ENCODE peak calls at places on chromosomes 6 and 20, in five cellular contexts. One of them, this sample, is unnamed.

GRCh38 chr6:157221817-157222175 is 101.5 kb downstream of the TMEM242 start:
- DNase-seq in mucosa of descending colon: peak
- DNase-seq in B cell: no peak
- DNase-seq in transverse colon: no peak
- DNase-seq in RWPE1: no peak
- DNase-seq in this sample: no peak

GRCh38 chr6:89297695-89298351 is 17.3 kb downstream of the GABRR2 start:
- DNase-seq in RWPE1: peak
- DNase-seq in mucosa of descending colon: no peak
- DNase-seq in B cell: no peak
- DNase-seq in transverse colon: peak
- DNase-seq in this sample: peak

GRCh38 chr6:118574051-118574865 is 26.2 kb downstream of the PLN start:
- DNase-seq in mucosa of descending colon: no peak
- DNase-seq in B cell: no peak
- DNase-seq in transverse colon: no peak
- DNase-seq in RWPE1: no peak
- DNase-seq in this sample: peak

GRCh38 chr20:19083136-19083621 is 129.3 kb upstream of the SLC24A3 start:
- DNase-seq in transverse colon: no peak
- DNase-seq in RWPE1: no peak
- DNase-seq in B cell: no peak
- DNase-seq in mucosa of descending colon: no peak
- DNase-seq in this sample: peak

GRCh38 chr6:111566873-111567517 is 38.7 kb downstream of the TRAF3IP2 start:
- DNase-seq in RWPE1: no peak
- DNase-seq in B cell: no peak
- DNase-seq in mucosa of descending colon: no peak
- DNase-seq in transverse colon: no peak
- DNase-seq in this sample: no peak

GRCh38 chr20:54223751-54224150 is 15.9 kb downstream of the PFDN4 start:
- DNase-seq in RWPE1: no peak
- DNase-seq in mucosa of descending colon: no peak
- DNase-seq in transverse colon: no peak
- DNase-seq in B cell: no peak
- DNase-seq in this sample: no peak

GRCh38 chr6:137206562-137206961 is 12.6 kb downstream of the IFNGR1 start:
- DNase-seq in B cell: no peak
- DNase-seq in mucosa of descending colon: no peak
- DNase-seq in RWPE1: no peak
- DNase-seq in transverse colon: no peak
- DNase-seq in this sample: no peak

GRCh38 chr20:62840244-62841197 is 21.1 kb downstream of the TCFL5 start:
- DNase-seq in mucosa of descending colon: peak
- DNase-seq in RWPE1: no peak
- DNase-seq in transverse colon: no peak
- DNase-seq in B cell: no peak
- DNase-seq in this sample: no peak

GRCh38 chr6:57177545-57178225 is 5.6 kb downstream of the BAG2 start:
- DNase-seq in RWPE1: no peak
- DNase-seq in mucosa of descending colon: peak
- DNase-seq in B cell: no peak
- DNase-seq in transverse colon: peak
- DNase-seq in this sample: no peak

GRCh38 chr6:12504325-12504966 is 212.1 kb upstream of the PHACTR1 start:
- DNase-seq in mucosa of descending colon: no peak
- DNase-seq in transverse colon: peak
- DNase-seq in B cell: peak
- DNase-seq in RWPE1: peak
- DNase-seq in this sample: peak

GRCh38 chr6:154974485-154975149 is 20.5 kb upstream of the TIAM2 start:
- DNase-seq in RWPE1: no peak
- DNase-seq in B cell: no peak
- DNase-seq in transverse colon: no peak
- DNase-seq in mucosa of descending colon: no peak
- DNase-seq in this sample: no peak
- TF ChIP-seq CTCF in RWPE1: no peak
- TF ChIP-seq CTCF in B cell: no peak
- TF ChIP-seq CTCF in transverse colon: no peak
- TF ChIP-seq CTCF in mucosa of descending colon: no peak
- TF ChIP-seq CTCF in this sample: no peak

GRCh38 chr6:149197482-149197881 is 120.0 kb upstream of the TAB2 start:
- DNase-seq in B cell: no peak
- DNase-seq in transverse colon: no peak
- DNase-seq in mucosa of descending colon: no peak
- DNase-seq in RWPE1: no peak
- DNase-seq in this sample: no peak
- TF ChIP-seq CTCF in B cell: no peak
- TF ChIP-seq CTCF in transverse colon: no peak
- TF ChIP-seq CTCF in mucosa of descending colon: no peak
- TF ChIP-seq CTCF in RWPE1: no peak
- TF ChIP-seq CTCF in this sample: no peak

GRCh38 chr20:10478930-10479329 is 43.8 kb downstream of the SLX4IP start:
- DNase-seq in RWPE1: no peak
- DNase-seq in mucosa of descending colon: no peak
- DNase-seq in transverse colon: no peak
- DNase-seq in B cell: no peak
- DNase-seq in this sample: no peak

GRCh38 chr20:10478205-10478604 is 43.1 kb downstream of the SLX4IP start:
- DNase-seq in transverse colon: no peak
- DNase-seq in B cell: no peak
- DNase-seq in RWPE1: no peak
- DNase-seq in mucosa of descending colon: no peak
- DNase-seq in this sample: no peak

GRCh38 chr20:10475225-10475624 is 40.1 kb downstream of the SLX4IP start:
- DNase-seq in mucosa of descending colon: no peak
- DNase-seq in B cell: no peak
- DNase-seq in transverse colon: no peak
- DNase-seq in RWPE1: no peak
- DNase-seq in this sample: no peak

GRCh38 chr20:10476319-10476724 is 41.2 kb downstream of the SLX4IP start:
- DNase-seq in mucosa of descending colon: no peak
- DNase-seq in transverse colon: no peak
- DNase-seq in RWPE1: no peak
- DNase-seq in B cell: peak
- DNase-seq in this sample: no peak

GRCh38 chr20:10474606-10475184 is 39.6 kb downstream of the SLX4IP start:
- DNase-seq in RWPE1: no peak
- DNase-seq in B cell: no peak
- DNase-seq in mucosa of descending colon: no peak
- DNase-seq in transverse colon: no peak
- DNase-seq in this sample: no peak
- TF ChIP-seq CTCF in RWPE1: no peak
- TF ChIP-seq CTCF in B cell: no peak
- TF ChIP-seq CTCF in mucosa of descending colon: no peak
- TF ChIP-seq CTCF in transverse colon: no peak
- TF ChIP-seq CTCF in this sample: no peak

GRCh38 chr6:75207211-75207984 is 1.5 kb upstream of the COL12A1 start:
- DNase-seq in RWPE1: no peak
- DNase-seq in mucosa of descending colon: peak
- DNase-seq in B cell: peak
- DNase-seq in transverse colon: no peak
- DNase-seq in this sample: no peak

GRCh38 chr6:75205776-75206334 is at the start of gene COL12A1:
- DNase-seq in mucosa of descending colon: peak
- DNase-seq in B cell: peak
- DNase-seq in transverse colon: peak
- DNase-seq in RWPE1: peak
- DNase-seq in this sample: peak

GRCh38 chr6:75204222-75204958 is 1.5 kb downstream of the COL12A1 start:
- DNase-seq in mucosa of descending colon: peak
- DNase-seq in RWPE1: peak
- DNase-seq in B cell: peak
- DNase-seq in transverse colon: peak
- DNase-seq in this sample: peak

GRCh38 chr6:75204959-75205775 is 686 bp downstream of the COL12A1 start:
- DNase-seq in transverse colon: peak
- DNase-seq in RWPE1: peak
- DNase-seq in mucosa of descending colon: peak
- DNase-seq in B cell: peak
- DNase-seq in this sample: peak

DNA sequence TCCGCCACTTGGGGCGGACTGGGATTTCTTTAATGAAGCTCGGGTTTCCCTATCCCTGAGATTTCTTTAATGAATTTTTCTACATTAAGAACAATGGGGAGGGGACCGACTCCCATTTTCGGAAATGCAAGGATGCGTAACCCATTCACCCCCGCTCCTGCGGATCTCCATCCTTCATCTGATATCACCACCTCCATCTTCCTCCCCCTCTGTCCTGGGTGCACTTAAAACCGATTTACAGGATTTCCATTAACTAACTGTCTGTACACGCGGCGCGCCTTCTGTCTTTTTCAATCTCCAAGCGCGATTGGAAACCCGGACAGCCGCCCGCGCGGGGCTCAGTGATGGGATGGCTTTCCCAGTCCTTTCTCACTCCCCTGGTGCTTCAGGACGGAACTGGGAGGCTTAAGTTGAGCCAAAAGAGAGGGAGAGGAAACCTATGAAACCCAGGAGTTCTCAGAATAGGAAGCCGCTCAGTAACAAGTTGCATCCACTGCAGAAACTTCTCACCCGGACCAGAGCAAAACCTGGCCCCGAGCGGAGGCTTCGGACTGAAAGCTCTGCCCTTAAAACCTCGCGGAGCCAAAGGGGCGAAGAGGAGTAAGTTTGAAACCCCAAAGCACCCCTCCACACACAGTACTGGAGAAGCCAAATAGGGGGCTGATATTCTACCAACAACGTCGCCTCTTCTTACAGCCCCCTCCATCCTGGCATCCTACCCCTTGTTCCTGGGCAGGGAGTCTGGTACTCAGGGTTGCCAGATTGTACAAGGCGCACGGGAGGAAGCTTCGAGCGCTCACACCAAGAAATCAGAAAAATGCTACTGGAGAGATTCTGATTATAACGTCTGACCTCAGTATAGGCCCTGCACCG is 721 bp upstream of the COL12A1 start:
- DNase-seq in mucosa of descending colon: peak
- DNase-seq in transverse colon: no peak
- DNase-seq in RWPE1: no peak
- DNase-seq in B cell: no peak
- DNase-seq in this sample: no peak
- TF ChIP-seq CTCF in mucosa of descending colon: no peak
- TF ChIP-seq CTCF in transverse colon: no peak
- TF ChIP-seq CTCF in RWPE1: no peak
- TF ChIP-seq CTCF in B cell: no peak
- TF ChIP-seq CTCF in this sample: peak

GRCh38 chr6:116876635-116877611 is at the start of gene RFX6:
- DNase-seq in transverse colon: peak
- DNase-seq in B cell: peak
- DNase-seq in RWPE1: peak
- DNase-seq in mucosa of descending colon: peak
- DNase-seq in this sample: no peak
- TF ChIP-seq CTCF in transverse colon: no peak
- TF ChIP-seq CTCF in B cell: no peak
- TF ChIP-seq CTCF in RWPE1: no peak
- TF ChIP-seq CTCF in mucosa of descending colon: no peak
- TF ChIP-seq CTCF in this sample: no peak

GRCh38 chr20:35568645-35569044 is 26.8 kb downstream of the ERGIC3 start:
- DNase-seq in transverse colon: peak
- DNase-seq in mucosa of descending colon: no peak
- DNase-seq in RWPE1: peak
- DNase-seq in B cell: no peak
- DNase-seq in this sample: peak
- TF ChIP-seq CTCF in transverse colon: peak
- TF ChIP-seq CTCF in mucosa of descending colon: no peak
- TF ChIP-seq CTCF in RWPE1: peak
- TF ChIP-seq CTCF in B cell: no peak
- TF ChIP-seq CTCF in this sample: peak

DNA sequence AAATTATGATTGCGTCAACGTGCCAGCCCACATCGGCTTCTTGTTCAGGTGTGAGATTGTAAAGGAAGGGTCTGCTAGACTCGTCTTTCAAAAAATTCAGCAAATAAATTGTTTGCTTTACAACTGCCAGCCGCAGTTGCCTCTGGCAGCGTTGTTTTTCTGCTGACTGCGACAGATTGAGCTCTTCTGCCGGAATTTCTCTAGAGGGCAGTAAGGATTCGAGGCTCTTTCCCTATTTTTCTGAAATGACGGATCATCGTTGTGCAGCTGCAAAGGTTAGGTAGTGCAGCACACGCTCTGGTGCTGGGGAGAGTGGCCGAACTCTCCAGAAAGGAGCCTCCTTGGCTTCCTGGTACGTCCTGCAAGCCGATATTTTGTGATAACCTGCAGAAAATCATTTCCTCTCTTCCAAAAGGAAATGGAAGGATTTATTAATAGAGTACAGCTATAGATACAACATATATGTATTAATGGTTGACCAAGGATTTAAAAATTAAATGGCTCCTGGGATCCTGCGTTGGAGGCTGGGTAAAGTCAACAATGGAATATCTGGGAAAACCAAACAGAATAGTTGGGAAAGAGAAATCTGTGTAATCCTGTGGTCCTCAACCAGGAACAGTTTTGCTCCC is 121.9 kb upstream of the ZFP64 start:
- DNase-seq in mucosa of descending colon: no peak
- DNase-seq in RWPE1: peak
- DNase-seq in transverse colon: no peak
- DNase-seq in B cell: no peak
- DNase-seq in this sample: peak
- TF ChIP-seq CTCF in mucosa of descending colon: no peak
- TF ChIP-seq CTCF in RWPE1: peak
- TF ChIP-seq CTCF in transverse colon: no peak
- TF ChIP-seq CTCF in B cell: no peak
- TF ChIP-seq CTCF in this sample: peak

GRCh38 chr6:165854061-165854862 is 191.2 kb upstream of the PDE10A start:
- DNase-seq in transverse colon: no peak
- DNase-seq in mucosa of descending colon: no peak
- DNase-seq in B cell: no peak
- DNase-seq in RWPE1: no peak
- DNase-seq in this sample: no peak

GRCh38 chr6:165854863-165855593 is 192.0 kb upstream of the PDE10A start:
- DNase-seq in B cell: no peak
- DNase-seq in mucosa of descending colon: no peak
- DNase-seq in RWPE1: no peak
- DNase-seq in transverse colon: no peak
- DNase-seq in this sample: no peak

GRCh38 chr6:165855856-165856255 is 192.8 kb upstream of the PDE10A start:
- DNase-seq in mucosa of descending colon: no peak
- DNase-seq in RWPE1: no peak
- DNase-seq in transverse colon: no peak
- DNase-seq in B cell: no peak
- DNase-seq in this sample: no peak

GRCh38 chr6:165861226-165861625 is 198.2 kb upstream of the PDE10A start:
- DNase-seq in transverse colon: no peak
- DNase-seq in mucosa of descending colon: no peak
- DNase-seq in RWPE1: no peak
- DNase-seq in B cell: no peak
- DNase-seq in this sample: no peak

DNA sequence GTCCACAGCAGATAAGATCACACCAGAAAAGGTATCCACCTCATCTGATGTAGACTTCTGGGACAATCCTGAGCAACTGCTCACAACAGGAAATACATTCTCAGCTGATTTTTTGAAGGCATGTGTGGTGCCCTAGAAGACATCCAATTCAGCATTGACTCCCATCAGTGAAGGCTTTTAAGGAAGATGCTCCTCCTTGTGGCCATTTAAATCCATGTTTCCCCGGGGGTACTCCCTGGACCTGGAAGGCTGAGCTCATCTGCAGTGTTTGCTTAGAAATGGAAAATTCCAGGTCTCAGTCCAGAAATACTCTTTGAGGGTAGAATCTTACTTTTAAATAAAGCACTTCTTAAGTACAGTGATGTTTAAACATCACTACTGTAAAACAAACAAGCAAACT is 195.5 kb upstream of the PDE10A start:
- DNase-seq in mucosa of descending colon: no peak
- DNase-seq in RWPE1: no peak
- DNase-seq in B cell: no peak
- DNase-seq in transverse colon: no peak
- DNase-seq in this sample: no peak
- TF ChIP-seq CTCF in mucosa of descending colon: no peak
- TF ChIP-seq CTCF in RWPE1: no peak
- TF ChIP-seq CTCF in B cell: no peak
- TF ChIP-seq CTCF in transverse colon: no peak
- TF ChIP-seq CTCF in this sample: no peak

This sample was measured in MCF 10A.